ENCODE peak calls at places on chromosomes 3 and 15, in six cellular contexts. T, C, Q, A, Y and I are unnamed samples.

GRCh38 chr3:147377412-147378185 is 28.7 kb downstream of the ZIC4 start:
- DNase-seq in T (no peak), C (no peak), Q (no peak), A (peak; percentile 46), Y (no peak), I (no peak)

GRCh38 chr15:43317566-43318184 is 12.7 kb downstream of the LCMT2 start:
- DNase-seq in T (no peak), C (no peak), Q (no peak), A (no peak), Y (peak; percentile 52), I (no peak)

GRCh38 chr3:23877324-23877980 is 39.3 kb downstream of the NKIRAS1 start:
- DNase-seq in T (no peak), C (no peak), Q (no peak), A (no peak), Y (peak; percentile 25), I (no peak)

GRCh38 chr3:126341755-126342150 is 15.5 kb downstream of the KLF15 start:
- DNase-seq in T (no peak), C (no peak), Q (no peak), A (peak; percentile 42), Y (no peak), I (no peak)

GRCh38 chr3:195173696-195174095 is 97.3 kb downstream of the XXYLT1 start:
- DNase-seq in T (no peak), C (no peak), Q (no peak), A (no peak), Y (no peak), I (no peak)

GRCh38 chr3:152909180-152909883 is 74.4 kb downstream of the P2RY1 start:
- DNase-seq in T (peak; percentile 12), C (no peak), Q (no peak), A (no peak), Y (no peak), I (no peak)

GRCh38 chr3:137079572-137079971 is 121.8 kb downstream of the IL20RB start:
- DNase-seq in T (no peak), C (no peak), Q (no peak), A (no peak), Y (no peak), I (no peak)

GRCh38 chr15:66240240-66240842 is 13.2 kb downstream of the MEGF11 start:
- DNase-seq in T (no peak), C (no peak), Q (no peak), A (no peak), Y (no peak), I (no peak)

GRCh38 chr3:82031576-82031975 is 270.1 kb upstream of the GBE1 start:
- DNase-seq in T (no peak), C (no peak), Q (no peak), A (no peak), Y (no peak), I (no peak)

GRCh38 chr15:56146756-56147155 is 96.9 kb downstream of the RFX7 start:
- DNase-seq in T (no peak), C (no peak), Q (no peak), A (no peak), Y (no peak), I (no peak)

GRCh38 chr3:15148614-15149013 is 49.7 kb upstream of the RBSN start:
- DNase-seq in T (peak; percentile 14), C (no peak), Q (no peak), A (no peak), Y (peak; percentile 69), I (peak; percentile 74)

GRCh38 chr15:70586241-70586640 is 177.1 kb downstream of the UACA start:
- DNase-seq in T (no peak), C (no peak), Q (no peak), A (no peak), Y (no peak), I (no peak)

GRCh38 chr3:143166376-143166775 is 46.8 kb downstream of the CHST2 start:
- DNase-seq in T (no peak), C (no peak), Q (no peak), A (no peak), Y (no peak), I (no peak)

GRCh38 chr3:143163562-143163961 is 44.0 kb downstream of the CHST2 start:
- DNase-seq in T (no peak), C (no peak), Q (no peak), A (no peak), Y (no peak), I (no peak)

GRCh38 chr3:143167956-143168355 is 48.4 kb downstream of the CHST2 start:
- DNase-seq in T (no peak), C (no peak), Q (no peak), A (no peak), Y (no peak), I (no peak)

GRCh38 chr3:143168518-143169192 is 49.1 kb downstream of the CHST2 start:
- DNase-seq in T (no peak), C (no peak), Q (no peak), A (no peak), Y (no peak), I (no peak)

GRCh38 chr3:143165211-143165610 is 45.6 kb downstream of the CHST2 start:
- DNase-seq in T (no peak), C (no peak), Q (no peak), A (no peak), Y (no peak), I (no peak)
- H3K4me1 ChIP-seq in T (peaks cover 4% of the 10 kb centered on the region), C (no peaks in the 10 kb centered on the region), Q (no peaks in the 10 kb centered on the region), A (no peaks in the 10 kb centered on the region), Y (no peaks in the 10 kb centered on the region), I (no peaks in the 10 kb centered on the region)

GRCh38 chr3:124878561-124879394 is 8.4 kb downstream of the ITGB5 start:
- DNase-seq in T (peak; percentile 40), C (peak; percentile 48), Q (peak; percentile 75), A (peak; percentile 83), Y (peak; percentile 93), I (no peak)
- H3K4me1 ChIP-seq in T (peaks cover 27% of the 10 kb centered on the region), C (no peaks in the 10 kb centered on the region), Q (no peaks in the 10 kb centered on the region), A (no peaks in the 10 kb centered on the region), Y (peaks cover 100% of the 10 kb centered on the region), I (peaks cover 22% of the 10 kb centered on the region)

GRCh38 chr15:90931737-90932659 is at the start of gene HDDC3:
- DNase-seq in T (peak; percentile 94), C (peak; percentile 85), Q (peak; percentile 94), A (peak; percentile 87), Y (peak; percentile 86), I (peak; percentile 92)
- H3K4me1 ChIP-seq in T (peaks cover 11% of the 10 kb centered on the region), C (no peaks in the 10 kb centered on the region), Q (no peaks in the 10 kb centered on the region), A (no peaks in the 10 kb centered on the region), Y (peaks cover 61% of the 10 kb centered on the region), I (peaks cover 16% of the 10 kb centered on the region)

DNA sequence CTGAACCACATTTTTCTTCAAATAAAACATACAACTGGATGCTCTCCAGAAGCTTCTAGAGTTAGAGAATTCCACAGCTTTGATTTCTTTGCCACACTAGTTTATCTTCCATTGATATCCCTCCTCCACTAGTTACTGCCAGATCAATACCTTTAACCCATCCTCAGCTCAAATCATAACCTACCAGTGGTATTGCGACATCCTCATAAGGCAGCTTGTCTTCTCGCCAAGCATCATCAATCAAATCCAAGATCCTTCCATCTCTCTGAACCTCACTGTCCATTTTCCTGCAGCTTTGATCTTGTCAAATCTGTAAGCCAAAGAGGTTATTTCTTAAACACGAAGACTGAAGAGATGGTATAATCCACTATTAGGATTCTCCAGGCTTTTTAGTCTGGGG is 3.2 kb downstream of the ANAPC13 start:
- DNase-seq in T (no peak), C (no peak), Q (no peak), A (no peak), Y (no peak), I (no peak)
- H3K4me1 ChIP-seq in T (peaks cover 21% of the 10 kb centered on the region), C (no peaks in the 10 kb centered on the region), Q (no peaks in the 10 kb centered on the region), A (no peaks in the 10 kb centered on the region), Y (peaks cover 38% of the 10 kb centered on the region), I (peaks cover 16% of the 10 kb centered on the region)